ENCODE peak calls at places on chromosomes 6 and 20, in six cellular contexts. Y is effector CD4-positive, alpha-beta T cell; X is ureter; H is BE2C; Z is B cell; N is omental fat pad. K is an unnamed sample.
A peak's percentile ranks its signal among the peaks of the same experiment; 100 is the strongest.

GRCh38 chr6:79784013-79784753 is 153.1 kb downstream of the SH3BGRL2 start:
- DNase-seq in Y (no peak), X (no peak), H (no peak), Z (no peak), N (no peak), K (no peak)

GRCh38 chr6:169800668-169801395 is 49.4 kb downstream of the ERMARD start:
- DNase-seq in Y (no peak), X (no peak), H (peak; percentile 68), Z (no peak), N (no peak), K (no peak)

GRCh38 chr20:40471261-40471629 is 217.8 kb downstream of the MAFB start:
- DNase-seq in Y (no peak), X (no peak), H (peak; percentile 14), Z (no peak), N (no peak), K (no peak)

GRCh38 chr6:23349521-23350147 is 776.4 kb upstream of the NRSN1 start:
- DNase-seq in Y (no peak), X (no peak), H (peak; percentile 76), Z (no peak), N (no peak), K (no peak)

GRCh38 chr6:136410201-136411027 is 120.8 kb upstream of the BCLAF1 start:
- DNase-seq in Y (no peak), X (no peak), H (no peak), Z (no peak), N (no peak), K (no peak)

GRCh38 chr6:39853604-39854003 is 61.4 kb downstream of the DAAM2 start:
- DNase-seq in Y (no peak), X (no peak), H (no peak), Z (no peak), N (no peak), K (no peak)

GRCh38 chr6:152185158-152185574 is 377.7 kb downstream of the ESR1 start:
- DNase-seq in Y (peak; percentile 7), X (no peak), H (no peak), Z (no peak), N (no peak), K (peak; percentile 61)

GRCh38 chr6:23494367-23494766 is 631.6 kb upstream of the NRSN1 start:
- DNase-seq in Y (no peak), X (no peak), H (no peak), Z (no peak), N (no peak), K (no peak)

GRCh38 chr6:166803455-166803854 is 152.9 kb downstream of the RNASET2 start:
- DNase-seq in Y (no peak), X (no peak), H (no peak), Z (no peak), N (no peak), K (no peak)

GRCh38 chr6:63516186-63516944 is 55.9 kb upstream of the LOC128125822 start:
- DNase-seq in Y (no peak), X (no peak), H (no peak), Z (no peak), N (no peak), K (no peak)

GRCh38 chr6:118398066-118398465 is 150.0 kb upstream of the PLN start:
- DNase-seq in Y (no peak), X (no peak), H (no peak), Z (no peak), N (no peak), K (no peak)

GRCh38 chr6:352896-353470 is 38.6 kb upstream of the IRF4 start:
- DNase-seq in Y (no peak), X (no peak), H (no peak), Z (no peak), N (no peak), K (no peak)

GRCh38 chr6:132798820-132799538 is 542 bp upstream of the SLC18B1 start:
- DNase-seq in Y (peak; percentile 65), X (peak; percentile 83), H (peak; percentile 74), Z (peak; percentile 73), N (no peak), K (peak; percentile 88)

GRCh38 chr6:5747379-5747778 is 259.3 kb downstream of the NRN1 start:
- DNase-seq in Y (no peak), X (no peak), H (no peak), Z (peak; percentile 27), N (no peak), K (no peak)

GRCh38 chr6:138161118-138161433 is 663 bp upstream of the ARFGEF3 start:
- DNase-seq in Y (no peak), X (no peak), H (no peak), Z (no peak), N (no peak), K (no peak)

GRCh38 chr6:53982361-53983050 is 128.7 kb upstream of the MLIP start:
- DNase-seq in Y (no peak), X (no peak), H (no peak), Z (no peak), N (no peak), K (no peak)

K was measured in OCI-LY7.